ENCODE peak calls at places on chromosomes 12 and 14, in six cellular contexts. S is prostate gland; H is activated CD8-positive, alpha-beta T cell treated with anti-CD3 and anti-CD28 coated beads for 36 hours; E is NB4; I is omental fat pad; Y is AG09319. L is an unnamed sample.

GRCh38 chr12:19643635-19644034 is 204.3 kb downstream of the AEBP2 start:
- DNase-seq in S (no peak), Y (peak), I (no peak), E (peak), H (no peak), L (no peak)

GRCh38 chr14:61603736-61604135 is 91.6 kb upstream of the HIF1A start:
- DNase-seq in E (peak), S (no peak), H (no peak), Y (no peak), I (no peak), L (no peak)

GRCh38 chr12:60977966-60978365 is 1282.2 kb upstream of the USP15 start:
- DNase-seq in S (no peak), H (no peak), Y (no peak), I (no peak), E (no peak), L (no peak)

GRCh38 chr14:103846569-103847438 is 571 bp downstream of the PPP1R13B start:
- DNase-seq in I (no peak), E (no peak), Y (no peak), H (peak), S (no peak), L (no peak)

GRCh38 chr12:65948320-65949008 is 124.2 kb downstream of the HMGA2 start:
- DNase-seq in E (no peak), H (no peak), I (peak), Y (peak), S (peak), L (no peak)

GRCh38 chr14:38255408-38255672 is 553 bp downstream of the CLEC14A start:
- DNase-seq in Y (no peak), S (no peak), I (no peak), H (peak), E (no peak), L (no peak)

GRCh38 chr12:57905812-57906475 is 35.4 kb upstream of the ATP23 start:
- DNase-seq in I (no peak), S (no peak), Y (no peak), E (no peak), H (no peak), L (no peak)

GRCh38 chr12:110637869-110638441 is 24.0 kb downstream of the TCTN1 start:
- DNase-seq in Y (no peak), I (no peak), E (peak), H (no peak), S (no peak), L (no peak)

GRCh38 chr14:62792578-62792977 is 252.7 kb downstream of the KCNH5 start:
- DNase-seq in Y (no peak), E (no peak), I (no peak), S (no peak), H (no peak), L (no peak)

GRCh38 chr12:62131153-62131552 is 129.1 kb upstream of the USP15 start:
- DNase-seq in Y (no peak), S (no peak), H (no peak), I (no peak), E (no peak), L (no peak)

GRCh38 chr12:66637693-66638301 is 41.1 kb downstream of the GRIP1 start:
- DNase-seq in I (no peak), E (no peak), H (no peak), S (no peak), Y (no peak), L (no peak)

GRCh38 chr12:73656375-73656774 is 881.3 kb upstream of the ATXN7L3B start:
- DNase-seq in E (no peak), S (no peak), H (no peak), I (no peak), Y (no peak), L (no peak)

GRCh38 chr14:34368115-34368970 is 93.7 kb downstream of the SPTSSA start:
- DNase-seq in I (no peak), H (no peak), Y (peak), S (no peak), E (peak), L (no peak)

GRCh38 chr14:80212025-80212402 is 710 bp upstream of the DIO2 start:
- DNase-seq in S (no peak), H (no peak), Y (no peak), E (peak), I (no peak), L (no peak)

GRCh38 chr12:89343127-89343526 is 9.2 kb downstream of the DUSP6 start:
- DNase-seq in H (no peak), Y (no peak), I (no peak), E (peak), S (no peak), L (no peak)

DNA sequence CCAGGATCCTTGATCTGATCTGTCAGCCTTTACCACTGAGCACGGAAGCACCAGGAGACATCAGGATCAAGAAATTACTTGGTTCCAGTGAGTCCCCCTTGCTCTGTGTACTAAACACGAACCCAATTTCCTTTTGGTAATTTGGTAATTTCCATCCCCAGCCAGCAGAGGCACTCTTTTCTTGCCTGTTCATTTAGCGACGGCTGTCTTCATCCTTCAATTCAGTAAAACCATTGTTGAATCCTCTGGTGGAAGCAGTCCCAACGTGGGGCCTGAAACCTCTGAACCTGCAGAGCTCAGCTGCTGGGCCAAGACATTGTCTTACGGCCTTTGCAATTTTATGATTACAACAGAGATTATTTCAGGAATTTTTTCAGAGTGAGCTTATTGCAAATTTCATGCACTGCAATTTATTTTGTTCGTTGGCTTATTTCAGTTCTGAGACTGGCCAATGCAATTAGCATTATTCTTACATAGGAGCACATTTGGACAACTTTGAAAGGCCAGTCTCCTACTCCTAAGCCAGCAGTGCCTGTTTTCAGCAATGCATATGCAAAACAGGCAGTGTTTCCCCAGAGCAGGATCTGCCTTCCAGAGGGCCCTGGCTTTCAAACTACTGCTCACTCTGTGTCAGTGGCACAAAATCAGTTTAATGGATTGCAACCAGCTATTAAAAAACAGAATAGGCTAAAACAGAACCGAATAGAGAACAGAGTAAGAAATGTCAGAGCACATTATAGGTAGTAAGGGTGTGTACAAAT is 372.9 kb upstream of the TMEM132C start:
- DNase-seq in S (no peak), Y (no peak), H (no peak), E (peak), I (no peak), L (no peak)
- TF ChIP-seq CTCF in S (no peak), Y (no peak), H (no peak), E (peak), I (no peak), L (peak)

GRCh38 chr12:125408718-125409117 is 343.5 kb downstream of the AACS start:
- DNase-seq in I (no peak), H (no peak), Y (no peak), E (no peak), S (no peak), L (no peak)

GRCh38 chr12:125399489-125399888 is 334.3 kb downstream of the AACS start:
- DNase-seq in S (no peak), I (no peak), E (no peak), H (no peak), Y (no peak), L (no peak)

GRCh38 chr12:125406131-125406530 is 340.9 kb downstream of the AACS start:
- DNase-seq in H (no peak), S (no peak), I (no peak), E (no peak), Y (no peak), L (no peak)

GRCh38 chr12:125403843-125404242 is 338.6 kb downstream of the AACS start:
- DNase-seq in H (no peak), Y (no peak), S (no peak), I (no peak), E (no peak), L (no peak)

GRCh38 chr12:125403145-125403789 is 338.0 kb downstream of the AACS start:
- DNase-seq in I (no peak), S (no peak), Y (no peak), E (peak), H (peak), L (no peak)
- TF ChIP-seq CTCF in I (no peak), S (peak), Y (peak), E (peak), H (peak), L (peak)

GRCh38 chr12:7303772-7304171 is at the start of gene ACSM4:
- DNase-seq in S (no peak), Y (no peak), E (no peak), H (no peak), I (no peak), L (no peak)
- TF ChIP-seq CTCF in S (no peak), Y (no peak), E (no peak), H (no peak), I (no peak), L (no peak)

DNA sequence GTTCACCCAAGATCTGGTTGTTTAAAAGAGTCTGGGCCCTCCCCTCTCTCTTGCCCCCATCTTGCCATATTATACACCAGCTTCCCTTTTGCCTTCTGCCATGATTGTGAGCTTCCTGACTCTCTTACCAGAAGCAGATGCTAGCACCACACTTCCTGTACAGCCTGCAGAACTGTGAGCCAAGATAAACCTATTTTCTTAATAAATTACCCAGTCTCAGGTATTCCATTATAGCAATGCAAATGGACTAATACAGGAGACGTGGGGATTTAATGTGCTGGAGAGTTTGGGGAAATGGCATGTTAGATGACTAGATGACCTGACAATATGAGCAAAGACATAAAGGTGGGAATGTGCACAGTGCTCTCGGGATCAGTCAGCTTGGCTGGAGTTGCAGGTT is 12.8 kb downstream of the SLC4A8 start:
- DNase-seq in Y (no peak), E (no peak), I (no peak), H (no peak), S (no peak), L (no peak)
- TF ChIP-seq CTCF in Y (no peak), E (no peak), I (no peak), H (no peak), S (no peak), L (no peak)

DNA sequence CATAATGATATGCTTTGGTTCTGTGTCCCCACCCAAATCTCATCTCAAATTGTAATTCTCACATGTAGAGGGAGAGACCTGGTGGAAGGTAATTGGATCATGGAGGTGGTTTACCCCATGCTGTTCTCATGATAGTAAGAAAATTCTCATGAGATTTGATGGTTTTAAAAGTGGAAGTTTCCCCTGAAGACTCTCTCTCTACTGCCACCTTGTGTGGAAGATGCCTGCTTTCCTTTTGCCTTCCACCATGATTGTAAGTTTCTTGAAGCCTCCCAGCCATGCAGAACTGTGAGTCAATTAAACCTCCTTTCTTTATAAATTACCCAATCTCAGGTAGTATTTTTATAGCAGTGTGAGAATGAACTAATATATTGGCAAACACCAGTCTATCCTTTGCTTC is 260.4 kb upstream of the PPFIA2 start:
- DNase-seq in H (peak), E (peak), Y (no peak), I (no peak), S (no peak), L (no peak)
- TF ChIP-seq CTCF in H (no peak), E (peak), Y (peak), I (no peak), S (no peak), L (peak)

DNA sequence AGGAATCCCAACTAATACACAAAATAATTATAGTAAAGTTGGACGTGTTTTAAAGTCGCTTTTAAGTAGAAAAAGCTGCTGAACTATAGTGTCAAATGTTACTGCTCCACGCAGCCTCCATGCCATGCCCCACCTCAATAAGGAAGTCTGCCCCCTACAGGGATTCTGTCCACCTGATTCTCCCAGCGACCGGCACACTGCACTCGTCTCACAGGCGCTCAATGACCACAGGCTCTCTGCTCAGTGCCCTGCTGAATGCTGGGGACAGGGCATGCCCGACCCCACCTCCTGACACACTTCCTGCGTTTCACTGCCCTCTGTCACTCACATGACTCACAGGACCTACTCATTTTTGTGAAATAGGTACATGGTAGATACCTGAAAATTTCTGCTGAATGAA is 48.9 kb downstream of the BDKRB1 start:
- DNase-seq in I (no peak), S (no peak), Y (no peak), H (peak), E (peak), L (no peak)
- TF ChIP-seq CTCF in I (no peak), S (no peak), Y (peak), H (no peak), E (peak), L (peak)

DNA sequence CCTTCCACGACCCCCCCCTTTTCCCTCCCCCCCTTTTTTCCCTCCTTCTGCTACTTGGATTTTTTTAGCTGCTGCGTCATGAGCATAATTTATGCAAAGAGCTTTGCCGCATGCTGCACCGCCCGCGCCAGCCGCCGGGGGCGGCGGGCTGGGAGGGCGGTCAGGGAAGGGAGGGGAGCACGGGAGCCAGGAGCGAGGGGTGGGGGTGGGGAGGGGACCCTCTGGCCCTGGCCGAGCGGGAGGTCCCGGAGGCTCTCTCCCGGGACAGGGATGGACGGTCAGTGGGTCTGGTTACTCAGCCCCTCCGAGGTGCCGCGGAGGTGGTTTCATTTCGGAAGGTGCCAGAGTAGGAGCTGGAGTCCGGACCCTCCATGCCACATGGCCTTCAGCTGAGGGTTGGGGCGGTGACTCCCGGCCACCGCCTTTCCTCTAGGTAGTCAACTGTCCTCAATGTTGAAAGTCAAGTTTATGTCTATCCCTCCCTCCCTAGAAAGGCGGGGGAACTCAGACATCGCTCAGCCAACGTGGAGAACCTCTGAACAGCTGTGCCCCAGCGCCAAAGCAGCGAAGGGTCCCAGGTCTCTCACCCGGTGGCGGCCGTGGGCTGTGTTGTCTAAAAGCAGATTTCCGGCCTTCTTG is at the start of gene POU6F1:
- DNase-seq in I (no peak), S (peak), Y (peak), E (peak), H (peak), L (peak)
- TF ChIP-seq CTCF in I (no peak), S (peak), Y (peak), E (peak), H (peak), L (peak)

GRCh38 chr12:45268672-45269406 is 52.9 kb downstream of the ANO6 start:
- DNase-seq in E (peak), H (no peak), S (peak), I (peak), Y (no peak), L (no peak)
- TF ChIP-seq CTCF in E (no peak), H (peak), S (peak), I (no peak), Y (peak), L (peak)

DNA sequence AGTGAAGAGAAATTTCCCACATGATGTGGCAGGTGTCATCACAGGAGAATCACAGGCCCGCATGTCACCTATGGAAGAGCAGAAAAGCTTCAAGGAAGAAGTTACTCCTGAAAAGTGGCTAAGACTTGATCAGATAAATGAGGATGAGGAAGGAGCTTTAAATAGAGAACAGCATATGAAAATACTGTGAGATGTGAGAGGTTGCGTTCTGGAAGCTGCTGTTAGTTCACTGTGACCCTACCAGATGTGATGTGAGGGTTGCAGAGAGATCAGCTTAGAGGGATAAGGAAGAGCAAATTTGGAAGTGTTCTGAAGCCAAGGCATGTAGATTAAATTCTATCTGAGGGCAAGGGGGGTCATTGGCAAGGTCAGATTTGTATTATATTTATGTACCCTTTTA is 17.1 kb downstream of the ERP27 start:
- DNase-seq in I (no peak), Y (no peak), E (no peak), S (no peak), H (no peak), L (no peak)
- TF ChIP-seq CTCF in I (no peak), Y (no peak), E (no peak), S (no peak), H (no peak), L (no peak)

L was measured in D721Med.